ENCODE peak calls at places on chromosomes 16 and 17, in five cellular contexts. I is astrocyte of the spinal cord, S is RWPE1, G is nephron progenitor cell, U is AG10803. D is an unnamed sample.

GRCh38 chr17:16516594-16517018 is 24.6 kb upstream of the LRRC75A start:
- DNase-seq in G (peak), I (peak), U (peak), S (peak), D (peak)

GRCh38 chr17:9409026-9409425 is 166.6 kb downstream of the STX8 start:
- DNase-seq in S (no peak), I (no peak), U (no peak), G (no peak), D (no peak)

GRCh38 chr16:77946834-77947233 is 75.5 kb upstream of the CLEC3A start:
- DNase-seq in S (no peak), I (no peak), G (no peak), U (no peak), D (no peak)

GRCh38 chr17:33014751-33015150 is 23.1 kb downstream of the SPACA3 start:
- DNase-seq in U (no peak), G (no peak), I (no peak), S (no peak), D (peak)

GRCh38 chr17:19338031-19338990 is 24.2 kb downstream of the B9D1 start:
- DNase-seq in S (no peak), G (peak), U (peak), I (no peak), D (peak)

GRCh38 chr17:72806011-72806410 is 286.5 kb downstream of the SLC39A11 start:
- DNase-seq in U (no peak), S (no peak), I (no peak), G (no peak), D (no peak)

GRCh38 chr17:14580494-14580893 is 279.6 kb downstream of the HS3ST3B1 start:
- DNase-seq in I (no peak), S (no peak), G (no peak), U (peak), D (no peak)

GRCh38 chr17:32487460-32488176 is 825 bp downstream of the CDK5R1 start:
- DNase-seq in U (no peak), S (no peak), I (peak), G (peak), D (no peak)

GRCh38 chr17:74646231-74646630 is 22.7 kb upstream of the CD300E start:
- DNase-seq in S (peak), I (no peak), U (no peak), G (no peak), D (no peak)

GRCh38 chr17:47978324-47978723 is 7.4 kb downstream of the CDK5RAP3 start:
- DNase-seq in G (peak), U (peak), S (peak), I (peak), D (peak)

GRCh38 chr16:54080524-54081008 is 206.0 kb downstream of the IRX3 start:
- DNase-seq in G (no peak), S (peak), I (peak), U (peak), D (no peak)

GRCh38 chr16:86768999-86769398 is 190.7 kb downstream of the FOXL1 start:
- DNase-seq in S (peak), I (peak), U (peak), G (no peak), D (peak)

GRCh38 chr16:26645629-26646028 is 421.1 kb upstream of the C16orf82 start:
- DNase-seq in U (no peak), S (no peak), G (peak), I (no peak), D (no peak)

GRCh38 chr16:87383522-87384161 is at the start of gene FBXO31:
- DNase-seq in U (peak), I (peak), S (peak), G (peak), D (peak)

GRCh38 chr16:84228321-84228838 is 11.4 kb downstream of the KCNG4 start:
- DNase-seq in U (peak), S (peak), I (peak), G (peak), D (peak)

GRCh38 chr17:44758414-44759095 is at the start of gene ADAM11:
- DNase-seq in I (no peak), G (peak), S (no peak), U (no peak), D (no peak)

GRCh38 chr16:57645691-57646387 is 17.4 kb downstream of the ADGRG1 start:
- DNase-seq in G (no peak), S (no peak), U (peak), I (no peak), D (no peak)

GRCh38 chr16:4179020-4179419 is 62.8 kb upstream of the ADCY9 start:
- DNase-seq in U (peak), G (no peak), I (no peak), S (peak), D (peak)

GRCh38 chr17:73952498-73953205 is 250.8 kb upstream of the RPL38 start:
- DNase-seq in U (no peak), I (no peak), S (peak), G (peak), D (peak)

GRCh38 chr17:3809135-3809534 is 8.1 kb upstream of the ITGAE start:
- DNase-seq in S (peak), I (no peak), U (no peak), G (no peak), D (no peak)

GRCh38 chr17:78120971-78121800 is 7.4 kb downstream of the TMC6 start:
- DNase-seq in G (no peak), S (no peak), I (no peak), U (no peak), D (no peak)

GRCh38 chr16:50056226-50056625 is 9.5 kb upstream of the HEATR3 start:
- DNase-seq in U (no peak), S (no peak), G (no peak), I (no peak), D (no peak)
- TF ChIP-seq CTCF in U (no peak), S (no peak), G (no peak), I (no peak), D (no peak)

GRCh38 chr17:82914375-82914774 is 74.6 kb upstream of the ZNF750 start:
- DNase-seq in I (no peak), S (peak), G (no peak), U (peak), D (no peak)

GRCh38 chr17:82912571-82913089 is 72.8 kb upstream of the ZNF750 start:
- DNase-seq in G (no peak), I (no peak), S (no peak), U (no peak), D (no peak)

GRCh38 chr17:82915010-82915696 is 75.3 kb upstream of the ZNF750 start:
- DNase-seq in G (no peak), S (no peak), I (no peak), U (no peak), D (no peak)

GRCh38 chr17:82911822-82912221 is 72.0 kb upstream of the ZNF750 start:
- DNase-seq in I (no peak), S (no peak), G (no peak), U (no peak), D (no peak)

GRCh38 chr17:82913304-82914043 is 73.7 kb upstream of the ZNF750 start:
- DNase-seq in S (peak), G (no peak), I (no peak), U (no peak), D (peak)
- TF ChIP-seq CTCF in S (peak), G (no peak), I (peak), U (no peak), D (peak)

GRCh38 chr17:18139949-18140348 is 31.4 kb downstream of the MYO15A start:
- DNase-seq in G (no peak), U (peak), S (no peak), I (no peak), D (no peak)
- TF ChIP-seq CTCF in G (no peak), U (peak), S (no peak), I (peak), D (no peak)

GRCh38 chr17:76530489-76530814 is 7.1 kb downstream of the CYGB start:
- DNase-seq in I (no peak), G (no peak), U (no peak), S (no peak), D (no peak)

GRCh38 chr17:76529643-76530488 is 7.6 kb downstream of the CYGB start:
- DNase-seq in U (peak), I (peak), G (peak), S (no peak), D (no peak)

GRCh38 chr17:76528156-76528527 is 9.4 kb downstream of the CYGB start:
- DNase-seq in S (no peak), G (no peak), U (no peak), I (no peak), D (no peak)

GRCh38 chr17:76528528-76529223 is 8.8 kb downstream of the CYGB start:
- DNase-seq in S (no peak), U (peak), I (no peak), G (no peak), D (no peak)

GRCh38 chr17:76529224-76529642 is 8.3 kb downstream of the CYGB start:
- DNase-seq in S (peak), G (no peak), U (peak), I (peak), D (no peak)
- TF ChIP-seq CTCF in S (no peak), G (no peak), U (peak), I (no peak), D (no peak)

DNA sequence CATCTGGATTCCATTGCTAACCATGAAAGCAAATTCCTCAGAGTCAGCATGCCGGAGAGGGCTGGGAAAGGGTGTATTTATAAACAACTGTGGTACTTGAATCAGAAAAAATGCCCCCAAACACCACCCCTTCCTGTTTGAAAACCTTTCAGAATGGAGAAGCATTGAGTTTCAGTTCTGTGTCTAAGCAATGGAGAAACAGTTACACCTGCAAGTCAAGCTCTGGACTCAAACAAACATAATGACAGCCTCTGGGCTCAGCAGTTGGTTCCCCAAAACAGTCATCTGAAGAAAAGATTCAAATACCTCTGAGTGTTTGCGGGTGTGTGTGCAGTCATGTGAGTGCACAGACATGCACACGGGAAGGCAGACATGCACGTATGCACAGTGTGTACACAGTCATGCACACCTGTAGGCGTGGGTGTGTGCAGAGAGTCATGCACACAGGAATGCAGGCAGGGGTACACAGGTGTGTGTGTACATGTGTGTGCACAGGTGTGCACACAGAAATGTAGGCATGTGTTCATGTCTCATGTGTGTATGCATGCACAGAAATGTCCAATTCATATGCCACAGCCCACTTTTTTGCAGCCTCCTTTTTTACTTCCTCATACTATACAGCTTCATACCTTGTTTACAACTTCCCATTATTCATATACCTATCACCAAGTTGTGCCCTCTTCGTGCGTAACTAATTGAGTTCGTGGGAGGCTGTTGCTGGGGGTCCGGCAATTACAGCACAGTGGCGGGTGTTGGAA is 266.3 kb downstream of the ENGASE start:
- DNase-seq in G (no peak), I (no peak), U (no peak), S (no peak), D (no peak)
- TF ChIP-seq CTCF in G (no peak), I (no peak), U (no peak), S (no peak), D (no peak)

GRCh38 chr17:49618112-49618611 is 42.5 kb downstream of the NXPH3 start:
- DNase-seq in G (no peak), S (no peak), I (peak), U (no peak), D (no peak)

GRCh38 chr17:49616546-49617205 is 41.0 kb downstream of the NXPH3 start:
- DNase-seq in U (peak), I (peak), S (no peak), G (no peak), D (no peak)

GRCh38 chr17:49612721-49613120 is 37.0 kb downstream of the NXPH3 start:
- DNase-seq in G (no peak), I (no peak), U (no peak), S (no peak), D (no peak)

GRCh38 chr17:49610883-49611584 is 35.4 kb downstream of the NXPH3 start:
- DNase-seq in G (no peak), S (no peak), I (no peak), U (peak), D (no peak)

GRCh38 chr17:49616086-49616485 is 40.4 kb downstream of the NXPH3 start:
- DNase-seq in U (no peak), G (no peak), S (peak), I (no peak), D (no peak)
- TF ChIP-seq CTCF in U (peak), G (no peak), S (no peak), I (no peak), D (no peak)

GRCh38 chr17:21042434-21043295 is at the start of gene USP22:
- DNase-seq in S (peak), U (no peak), G (peak), I (no peak), D (peak)

GRCh38 chr17:21037117-21037803 is 5.6 kb downstream of the USP22 start:
- DNase-seq in S (no peak), U (no peak), I (no peak), G (no peak), D (no peak)

GRCh38 chr17:21043296-21044232 is 753 bp upstream of the USP22 start:
- DNase-seq in S (peak), U (peak), G (peak), I (peak), D (peak)

GRCh38 chr17:21041753-21042433 is 918 bp downstream of the USP22 start:
- DNase-seq in S (peak), I (peak), U (peak), G (peak), D (peak)

DNA sequence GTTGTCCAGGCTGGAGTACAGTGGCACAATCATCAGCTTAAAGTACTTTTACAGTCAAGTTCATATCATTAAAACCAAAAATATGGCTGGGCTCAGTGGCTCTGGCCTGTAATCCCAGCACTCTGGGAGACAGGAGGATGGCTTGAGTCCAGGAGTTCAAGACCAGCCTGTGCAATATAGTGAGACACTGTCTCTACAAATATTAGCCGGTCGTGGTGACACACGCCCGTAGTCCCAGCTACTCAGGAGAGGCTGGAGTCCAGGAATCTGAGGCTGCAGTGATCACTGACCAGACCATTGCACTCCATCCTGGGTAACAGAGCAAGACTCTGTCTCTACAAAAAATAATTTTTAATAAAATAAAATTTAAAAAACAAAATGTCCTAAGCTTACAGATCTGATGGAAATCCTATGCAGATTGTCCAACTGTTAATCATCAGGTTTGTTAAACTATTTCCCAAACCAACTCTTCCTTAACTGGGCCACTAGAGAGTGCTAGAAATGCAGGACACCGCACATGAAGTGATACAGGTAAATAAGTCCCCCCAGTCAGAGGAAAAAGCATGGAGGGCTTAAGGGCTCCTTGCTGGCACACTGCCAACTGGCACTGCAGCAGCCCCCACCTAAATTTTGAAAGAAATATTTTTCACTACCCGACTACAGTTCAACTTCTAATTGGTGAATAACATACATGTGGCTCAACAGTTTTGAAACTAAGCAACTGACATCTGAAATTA is 2.8 kb downstream of the USP22 start:
- DNase-seq in G (no peak), U (peak), I (peak), S (peak), D (peak)
- TF ChIP-seq CTCF in G (no peak), U (peak), I (peak), S (peak), D (peak)

GRCh38 chr16:89811321-89811720 is 5.1 kb downstream of the FANCA start:
- DNase-seq in S (no peak), I (no peak), U (no peak), G (no peak), D (no peak)

GRCh38 chr16:89821438-89822187 is 5.2 kb upstream of the FANCA start:
- DNase-seq in I (no peak), G (no peak), S (no peak), U (no peak), D (no peak)

GRCh38 chr16:89815639-89816348 is 653 bp downstream of the FANCA start:
- DNase-seq in I (no peak), S (peak), G (no peak), U (no peak), D (peak)
- TF ChIP-seq CTCF in I (no peak), S (no peak), G (no peak), U (no peak), D (no peak)

GRCh38 chr16:2764718-2765117 is 12.3 kb downstream of the SRRM2 start:
- DNase-seq in G (no peak), S (no peak), I (no peak), U (no peak), D (no peak)
- TF ChIP-seq CTCF in G (no peak), S (no peak), I (no peak), U (no peak), D (no peak)

D was measured in Calu3.